ENCODE peak calls at places on chromosome 2, in six cellular contexts. Q is SHP77; Y is brain pericyte; M is glomerular endothelial cell; J is NK-92 treated with Interleukin-12 subunit alpha and Interleukin-12 subunit beta, amount 100 ng/mL, for 24 hours; E is esophagus squamous epithelium. W is an unnamed sample.
A peak's percentile ranks its signal among the peaks of the same experiment; 100 is the strongest.

GRCh38 chr2:137348301-137348700 is 583.0 kb downstream of the THSD7B start:
- DNase-seq in E (no peak), M (no peak), Y (no peak), J (no peak), Q (no peak), W (no peak)

GRCh38 chr2:74385396-74385795 is 5.3 kb upstream of the DCTN1 start:
- DNase-seq in M (no peak), J (no peak), E (no peak), Q (no peak), Y (no peak), W (no peak)

GRCh38 chr2:71683070-71683469 is 229.7 kb downstream of the DYSF start:
- DNase-seq in Y (no peak), J (no peak), M (no peak), E (no peak), Q (no peak), W (no peak)

GRCh38 chr2:111938392-111938791 is 40.0 kb downstream of the MERTK start:
- DNase-seq in Y (no peak), Q (no peak), E (no peak), J (no peak), M (no peak), W (no peak)

GRCh38 chr2:158963036-158963435 is 5.4 kb upstream of the TANC1 start:
- DNase-seq in Y (no peak), E (no peak), Q (no peak), J (no peak), M (no peak), W (no peak)

GRCh38 chr2:19031642-19032041 is 326.8 kb downstream of the OSR1 start:
- DNase-seq in Y (no peak), E (no peak), M (no peak), J (no peak), Q (no peak), W (no peak)

GRCh38 chr2:168730391-168730790 is 72.0 kb upstream of the NOSTRIN start:
- DNase-seq in E (no peak), M (no peak), Y (peak; percentile 5), Q (no peak), J (no peak), W (peak; percentile 15)

GRCh38 chr2:100924122-100924519 is 78.0 kb upstream of the RPL31 start:
- DNase-seq in M (no peak), Y (no peak), J (no peak), E (no peak), Q (no peak), W (no peak)

W was measured in smooth muscle cell of the brain vasculature.